ENCODE peak calls at places on chromosomes 7 and 10, in five cellular contexts. H is HepG2, E is endothelial cell, Y is right atrium auricular region, W is C1 segment of cervical spinal cord. V is an unnamed sample.

GRCh38 chr7:14483663-14484062 is 418.9 kb downstream of the DGKB start:
- DNase-seq in H (no peak), E (no peak), Y (no peak), W (no peak), V (no peak)

GRCh38 chr7:15557186-15557585 is 4.6 kb downstream of the AGMO start:
- DNase-seq in H (no peak), E (no peak), Y (no peak), W (no peak), V (no peak)

GRCh38 chr10:117662126-117662525 is 119.6 kb downstream of the EMX2 start:
- DNase-seq in H (no peak), E (no peak), Y (no peak), W (no peak), V (no peak)

GRCh38 chr7:158534598-158534997 is 53.0 kb downstream of the PTPRN2 start:
- DNase-seq in H (no peak), E (no peak), Y (no peak), W (no peak), V (no peak)

GRCh38 chr10:14478639-14479038 is 147.9 kb upstream of the FRMD4A start:
- DNase-seq in H (no peak), E (peak; percentile 56), Y (peak; percentile 72), W (peak; percentile 49), V (peak; percentile 49)

GRCh38 chr7:150934045-150934766 is 43.9 kb downstream of the KCNH2 start:
- DNase-seq in H (no peak), E (no peak), Y (no peak), W (no peak), V (no peak)

GRCh38 chr10:58531084-58531695 is 18.5 kb downstream of the BICC1 start:
- DNase-seq in H (peak; percentile 65), E (peak; percentile 77), Y (no peak), W (no peak), V (no peak)

GRCh38 chr10:91434041-91434440 is 23.9 kb downstream of the HECTD2 start:
- DNase-seq in H (no peak), E (no peak), Y (no peak), W (no peak), V (no peak)

GRCh38 chr10:88981435-88981834 is 9.2 kb upstream of the FAS start:
- DNase-seq in H (no peak), E (no peak), Y (no peak), W (no peak), V (no peak)

GRCh38 chr10:2938869-2939268 is 128.5 kb upstream of the PFKP start:
- DNase-seq in H (peak; percentile 5), E (no peak), Y (no peak), W (no peak), V (no peak)

GRCh38 chr7:4097001-4097609 is 585.0 kb upstream of the FOXK1 start:
- DNase-seq in H (no peak), E (peak; percentile 44), Y (no peak), W (no peak), V (no peak)

GRCh38 chr10:102335184-102335583 is 60.3 kb upstream of the NFKB2 start:
- DNase-seq in H (no peak), E (no peak), Y (peak; percentile 71), W (no peak), V (no peak)

GRCh38 chr10:75043256-75044121 is 68.0 kb upstream of the SAMD8 start:
- DNase-seq in H (no peak), E (peak; percentile 42), Y (no peak), W (no peak), V (no peak)

GRCh38 chr10:33487014-33487776 is 152.7 kb upstream of the NRP1 start:
- DNase-seq in H (no peak), E (no peak), Y (no peak), W (no peak), V (no peak)

GRCh38 chr7:91852263-91852741 is 28.2 kb downstream of the MTERF1 start:
- DNase-seq in H (peak; percentile 41), E (no peak), Y (no peak), W (no peak), V (no peak)

GRCh38 chr7:52302765-52303520 is 732.5 kb upstream of the POM121L12 start:
- DNase-seq in H (no peak), E (no peak), Y (no peak), W (no peak), V (no peak)

GRCh38 chr7:37643876-37644275 is 39.7 kb upstream of the GPR141 start:
- DNase-seq in H (no peak), E (no peak), Y (no peak), W (no peak), V (no peak)

GRCh38 chr10:74823791-74824183 is 2.6 kb upstream of the KAT6B start:
- DNase-seq in H (no peak), E (no peak), Y (no peak), W (no peak), V (no peak)

GRCh38 chr7:27367930-27368549 is 125.4 kb downstream of the EVX1 start:
- DNase-seq in H (no peak), E (no peak), Y (no peak), W (no peak), V (no peak)

GRCh38 chr10:132299381-132300336 is 8.1 kb downstream of the STK32C start:
- DNase-seq in H (no peak), E (no peak), Y (no peak), W (no peak), V (no peak)

GRCh38 chr10:6778992-6779701 is 199.1 kb upstream of the PRKCQ start:
- DNase-seq in H (no peak), E (no peak), Y (no peak), W (no peak), V (no peak)

GRCh38 chr10:10792681-10793080 is 225.0 kb upstream of the CELF2 start:
- DNase-seq in H (no peak), E (no peak), Y (no peak), W (no peak), V (no peak)

GRCh38 chr7:82562716-82563404 is 119.3 kb upstream of the CACNA2D1 start:
- DNase-seq in H (no peak), E (no peak), Y (no peak), W (no peak), V (no peak)

GRCh38 chr7:100435401-100436304 is 644 bp downstream of the PPP1R35 start:
- DNase-seq in H (no peak), E (peak; percentile 32), Y (no peak), W (no peak), V (no peak)

GRCh38 chr7:6725003-6725402 is 18.3 kb upstream of the ZNF12 start:
- DNase-seq in H (no peak), E (no peak), Y (peak; percentile 51), W (no peak), V (no peak)

GRCh38 chr7:136016649-136017395 is 39.7 kb upstream of the MTPN start:
- DNase-seq in H (no peak), E (no peak), Y (no peak), W (no peak), V (no peak)

GRCh38 chr7:101099969-101100781 is 14.9 kb downstream of the TRIM56 start:
- DNase-seq in H (peak; percentile 88), E (no peak), Y (peak; percentile 99), W (peak; percentile 96), V (peak; percentile 91)